ENCODE peak calls at places on chromosomes 5 and 9, in five cellular contexts. One of them, this sample, is unnamed.

GRCh38 chr9:90965911-90966290 is 164.3 kb downstream of the SYK start:
- DNase-seq in lower lobe of right lung: no peak
- DNase-seq in fibroblast of the aortic adventitia: no peak
- DNase-seq in kidney epithelial cell: no peak
- DNase-seq in breast epithelium: no peak
- DNase-seq in this sample: no peak

GRCh38 chr5:66582499-66582898 is 13.7 kb upstream of the MAST4 start:
- DNase-seq in lower lobe of right lung: no peak
- DNase-seq in fibroblast of the aortic adventitia: peak; percentile 28
- DNase-seq in kidney epithelial cell: no peak
- DNase-seq in breast epithelium: no peak
- DNase-seq in this sample: no peak

GRCh38 chr5:151082976-151083651 is 2.3 kb upstream of the TNIP1 start:
- DNase-seq in lower lobe of right lung: peak; percentile 66
- DNase-seq in fibroblast of the aortic adventitia: no peak
- DNase-seq in kidney epithelial cell: peak; percentile 95
- DNase-seq in breast epithelium: no peak
- DNase-seq in this sample: no peak

GRCh38 chr5:150206076-150206779 is 16.4 kb downstream of the SLC6A7 start:
- DNase-seq in lower lobe of right lung: no peak
- DNase-seq in fibroblast of the aortic adventitia: no peak
- DNase-seq in kidney epithelial cell: no peak
- DNase-seq in breast epithelium: no peak
- DNase-seq in this sample: no peak

GRCh38 chr9:93184439-93185221 is 691 bp downstream of the WNK2 start:
- DNase-seq in lower lobe of right lung: no peak
- DNase-seq in fibroblast of the aortic adventitia: no peak
- DNase-seq in kidney epithelial cell: no peak
- DNase-seq in breast epithelium: no peak
- DNase-seq in this sample: no peak

GRCh38 chr5:5932824-5933223 is 445.5 kb downstream of the MED10 start:
- DNase-seq in lower lobe of right lung: no peak
- DNase-seq in fibroblast of the aortic adventitia: no peak
- DNase-seq in kidney epithelial cell: no peak
- DNase-seq in breast epithelium: no peak
- DNase-seq in this sample: no peak

GRCh38 chr5:174759091-174759490 is 34.7 kb downstream of the MSX2 start:
- DNase-seq in lower lobe of right lung: no peak
- DNase-seq in fibroblast of the aortic adventitia: no peak
- DNase-seq in kidney epithelial cell: no peak
- DNase-seq in breast epithelium: no peak
- DNase-seq in this sample: no peak

GRCh38 chr5:431001-431710 is 11.8 kb upstream of the EXOC3 start:
- DNase-seq in lower lobe of right lung: no peak
- DNase-seq in fibroblast of the aortic adventitia: peak; percentile 43
- DNase-seq in kidney epithelial cell: no peak
- DNase-seq in breast epithelium: no peak
- DNase-seq in this sample: no peak

GRCh38 chr5:174698156-174698555 is 26.2 kb upstream of the MSX2 start:
- DNase-seq in lower lobe of right lung: no peak
- DNase-seq in fibroblast of the aortic adventitia: no peak
- DNase-seq in kidney epithelial cell: no peak
- DNase-seq in breast epithelium: no peak
- DNase-seq in this sample: no peak

GRCh38 chr9:37121881-37122280 is 1.5 kb downstream of the ZCCHC7 start:
- DNase-seq in lower lobe of right lung: no peak
- DNase-seq in fibroblast of the aortic adventitia: no peak
- DNase-seq in kidney epithelial cell: no peak
- DNase-seq in breast epithelium: no peak
- DNase-seq in this sample: no peak

GRCh38 chr5:170697031-170697430 is 86.5 kb upstream of the GABRP start:
- DNase-seq in lower lobe of right lung: no peak
- DNase-seq in fibroblast of the aortic adventitia: no peak
- DNase-seq in kidney epithelial cell: no peak
- DNase-seq in breast epithelium: no peak
- DNase-seq in this sample: no peak

GRCh38 chr5:170694911-170695310 is 88.6 kb upstream of the GABRP start:
- DNase-seq in lower lobe of right lung: no peak
- DNase-seq in fibroblast of the aortic adventitia: no peak
- DNase-seq in kidney epithelial cell: no peak
- DNase-seq in breast epithelium: no peak
- DNase-seq in this sample: no peak

GRCh38 chr5:170693701-170694100 is 89.8 kb upstream of the GABRP start:
- DNase-seq in lower lobe of right lung: no peak
- DNase-seq in fibroblast of the aortic adventitia: no peak
- DNase-seq in kidney epithelial cell: no peak
- DNase-seq in breast epithelium: no peak
- DNase-seq in this sample: no peak

DNA sequence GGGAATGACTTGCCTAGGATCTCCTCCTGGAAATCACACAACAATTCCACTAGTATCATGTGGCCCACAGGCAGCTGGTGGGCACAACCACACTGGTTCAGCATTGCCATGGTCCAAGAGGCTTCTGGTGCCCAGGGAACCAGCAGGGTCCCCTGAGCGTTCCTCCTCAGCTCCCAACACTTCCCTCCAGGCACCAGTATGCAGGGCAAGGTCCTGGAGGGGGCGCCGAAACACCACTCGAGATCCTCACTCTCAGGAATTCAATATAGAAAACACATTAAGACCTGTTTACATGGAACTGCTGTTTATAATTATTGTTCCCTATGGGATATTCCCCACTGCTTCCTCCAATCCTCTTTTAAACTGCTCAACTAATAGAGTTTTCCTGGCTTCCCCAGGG is 91.9 kb upstream of the GABRP start:
- DNase-seq in lower lobe of right lung: no peak
- DNase-seq in fibroblast of the aortic adventitia: no peak
- DNase-seq in kidney epithelial cell: no peak
- DNase-seq in breast epithelium: no peak
- DNase-seq in this sample: no peak
- TF ChIP-seq CTCF in lower lobe of right lung: no peak
- TF ChIP-seq CTCF in fibroblast of the aortic adventitia: no peak
- TF ChIP-seq CTCF in kidney epithelial cell: peak; percentile 3
- TF ChIP-seq CTCF in breast epithelium: no peak
- TF ChIP-seq CTCF in this sample: no peak

GRCh38 chr9:133112361-133113026 is 8.5 kb downstream of the RALGDS start:
- DNase-seq in lower lobe of right lung: peak; percentile 90
- DNase-seq in fibroblast of the aortic adventitia: no peak
- DNase-seq in kidney epithelial cell: no peak
- DNase-seq in breast epithelium: no peak
- DNase-seq in this sample: no peak
- TF ChIP-seq CTCF in lower lobe of right lung: no peak
- TF ChIP-seq CTCF in fibroblast of the aortic adventitia: no peak
- TF ChIP-seq CTCF in kidney epithelial cell: no peak
- TF ChIP-seq CTCF in breast epithelium: no peak
- TF ChIP-seq CTCF in this sample: no peak

GRCh38 chr5:115599924-115600323 is 2.4 kb downstream of the TICAM2 start:
- DNase-seq in lower lobe of right lung: no peak
- DNase-seq in fibroblast of the aortic adventitia: peak; percentile 47
- DNase-seq in kidney epithelial cell: no peak
- DNase-seq in breast epithelium: no peak
- DNase-seq in this sample: no peak
- TF ChIP-seq CTCF in lower lobe of right lung: no peak
- TF ChIP-seq CTCF in fibroblast of the aortic adventitia: no peak
- TF ChIP-seq CTCF in kidney epithelial cell: no peak
- TF ChIP-seq CTCF in breast epithelium: no peak
- TF ChIP-seq CTCF in this sample: no peak

DNA sequence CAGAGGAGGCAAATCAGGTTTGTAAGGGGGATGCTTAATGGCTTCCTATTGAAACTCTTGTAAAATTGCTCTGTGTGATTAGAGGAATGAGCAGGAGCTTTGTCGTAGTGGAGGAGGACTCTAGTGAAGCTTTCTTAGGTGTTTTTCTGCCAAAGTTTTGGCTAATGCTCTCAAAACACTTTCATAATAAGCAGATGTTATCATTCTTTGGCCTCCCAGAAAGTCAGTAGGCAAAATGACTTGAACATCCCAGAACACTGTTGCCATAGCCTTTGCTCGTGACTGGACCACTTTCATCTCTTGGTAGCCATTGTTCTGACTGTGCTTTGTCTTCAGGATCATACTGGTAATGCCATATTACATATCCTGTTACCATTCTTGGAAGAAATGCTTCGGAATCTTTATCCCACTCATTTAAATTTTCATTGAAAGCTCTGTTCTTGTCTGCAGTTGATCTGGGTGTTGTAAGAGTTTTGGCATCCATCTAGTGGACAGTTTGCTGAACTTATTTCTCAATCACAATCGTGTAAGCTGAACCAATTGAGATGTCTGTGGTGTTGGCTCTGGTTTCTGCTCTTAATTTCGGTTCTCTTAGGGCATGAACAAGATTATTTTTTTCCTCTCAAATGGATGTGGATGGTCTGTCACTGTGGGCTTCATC is 187.6 kb downstream of the COMMD10 start:
- DNase-seq in lower lobe of right lung: no peak
- DNase-seq in fibroblast of the aortic adventitia: peak; percentile 77
- DNase-seq in kidney epithelial cell: no peak
- DNase-seq in breast epithelium: no peak
- DNase-seq in this sample: no peak
- TF ChIP-seq CTCF in lower lobe of right lung: no peak
- TF ChIP-seq CTCF in fibroblast of the aortic adventitia: peak; percentile 37
- TF ChIP-seq CTCF in kidney epithelial cell: no peak
- TF ChIP-seq CTCF in breast epithelium: no peak
- TF ChIP-seq CTCF in this sample: no peak

GRCh38 chr9:11149065-11149464 is 536.3 kb upstream of the PTPRD start:
- DNase-seq in lower lobe of right lung: no peak
- DNase-seq in fibroblast of the aortic adventitia: no peak
- DNase-seq in kidney epithelial cell: no peak
- DNase-seq in breast epithelium: no peak
- DNase-seq in this sample: no peak
- TF ChIP-seq CTCF in lower lobe of right lung: no peak
- TF ChIP-seq CTCF in fibroblast of the aortic adventitia: no peak
- TF ChIP-seq CTCF in kidney epithelial cell: peak; percentile 14
- TF ChIP-seq CTCF in breast epithelium: no peak
- TF ChIP-seq CTCF in this sample: no peak

DNA sequence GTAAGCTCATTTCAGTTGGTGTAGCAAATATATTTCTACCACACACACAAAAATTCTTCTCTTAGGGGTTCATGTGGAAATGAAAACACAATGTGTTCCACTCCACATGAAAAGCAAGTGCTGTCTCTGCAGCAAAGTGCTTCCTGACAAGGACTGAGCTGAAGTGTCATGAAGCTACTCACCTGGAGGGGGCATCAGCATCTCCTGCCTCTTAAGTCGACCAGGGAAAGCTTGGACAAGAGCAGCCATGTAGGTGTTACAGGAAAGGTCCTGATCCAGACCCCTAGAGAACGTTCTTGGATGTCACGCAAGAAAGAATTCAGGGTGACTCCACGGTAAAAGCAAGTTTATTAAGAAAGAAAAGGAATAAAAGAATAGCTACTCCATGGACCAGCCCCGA is 62.8 kb downstream of the SV2C start:
- DNase-seq in lower lobe of right lung: no peak
- DNase-seq in fibroblast of the aortic adventitia: peak; percentile 1
- DNase-seq in kidney epithelial cell: no peak
- DNase-seq in breast epithelium: no peak
- DNase-seq in this sample: no peak
- TF ChIP-seq CTCF in lower lobe of right lung: no peak
- TF ChIP-seq CTCF in fibroblast of the aortic adventitia: no peak
- TF ChIP-seq CTCF in kidney epithelial cell: peak; percentile 36
- TF ChIP-seq CTCF in breast epithelium: no peak
- TF ChIP-seq CTCF in this sample: peak; percentile 18

DNA sequence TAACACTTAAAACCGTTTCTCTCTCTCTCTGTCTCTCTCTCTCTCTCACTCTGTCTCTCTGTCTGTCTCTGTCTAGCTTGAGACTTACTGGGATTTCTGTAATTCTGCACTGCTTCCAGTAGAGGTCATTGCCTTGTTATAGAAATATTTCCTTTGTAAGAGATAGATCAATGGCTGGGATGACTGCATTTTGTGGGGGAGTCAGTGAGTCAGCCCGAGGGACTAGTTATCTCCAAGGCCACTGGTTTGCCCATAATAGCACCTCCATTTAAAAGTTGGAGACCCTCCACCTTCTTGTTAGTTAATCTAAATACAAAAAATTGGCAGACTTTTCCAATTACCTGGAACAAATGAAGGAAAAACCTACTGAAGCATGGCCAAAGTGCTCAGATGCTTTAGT is 547.2 kb downstream of the LRRC70 start:
- DNase-seq in lower lobe of right lung: no peak
- DNase-seq in fibroblast of the aortic adventitia: peak; percentile 52
- DNase-seq in kidney epithelial cell: no peak
- DNase-seq in breast epithelium: no peak
- DNase-seq in this sample: no peak
- TF ChIP-seq CTCF in lower lobe of right lung: peak; percentile 44
- TF ChIP-seq CTCF in fibroblast of the aortic adventitia: peak; percentile 63
- TF ChIP-seq CTCF in kidney epithelial cell: peak; percentile 65
- TF ChIP-seq CTCF in breast epithelium: peak; percentile 24
- TF ChIP-seq CTCF in this sample: peak; percentile 18

GRCh38 chr5:138969323-138970013 is 94.3 kb upstream of the LRRTM2 start:
- DNase-seq in lower lobe of right lung: no peak
- DNase-seq in fibroblast of the aortic adventitia: no peak
- DNase-seq in kidney epithelial cell: no peak
- DNase-seq in breast epithelium: no peak
- DNase-seq in this sample: no peak

GRCh38 chr5:138974227-138975063 is 99.3 kb upstream of the LRRTM2 start:
- DNase-seq in lower lobe of right lung: no peak
- DNase-seq in fibroblast of the aortic adventitia: peak; percentile 92
- DNase-seq in kidney epithelial cell: no peak
- DNase-seq in breast epithelium: no peak
- DNase-seq in this sample: no peak

GRCh38 chr5:138975098-138975847 is 100.1 kb upstream of the LRRTM2 start:
- DNase-seq in lower lobe of right lung: no peak
- DNase-seq in fibroblast of the aortic adventitia: peak; percentile 73
- DNase-seq in kidney epithelial cell: peak; percentile 38
- DNase-seq in breast epithelium: no peak
- DNase-seq in this sample: no peak

GRCh38 chr5:138972230-138972629 is 97.1 kb upstream of the LRRTM2 start:
- DNase-seq in lower lobe of right lung: no peak
- DNase-seq in fibroblast of the aortic adventitia: peak; percentile 58
- DNase-seq in kidney epithelial cell: no peak
- DNase-seq in breast epithelium: no peak
- DNase-seq in this sample: peak; percentile 63

DNA sequence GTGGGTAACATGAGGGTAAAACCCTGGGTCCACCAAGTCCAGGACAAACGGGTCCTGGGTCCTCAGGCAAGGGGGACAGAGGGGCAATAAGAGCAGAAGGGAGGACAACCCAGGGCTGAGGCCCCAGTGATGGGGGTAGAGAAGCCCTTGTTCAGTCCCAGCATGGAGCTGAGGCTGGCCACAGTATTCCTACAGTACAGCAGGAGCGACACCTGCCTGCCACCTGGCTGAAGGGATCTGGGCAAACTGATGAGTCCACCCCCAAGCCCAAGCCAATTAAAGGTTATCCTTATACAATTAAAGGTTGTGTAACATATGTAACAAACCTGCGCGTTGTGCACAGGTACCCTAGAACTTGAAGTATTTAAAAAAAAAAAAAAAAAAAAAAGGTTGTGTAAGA is 97.7 kb upstream of the LRRTM2 start:
- DNase-seq in lower lobe of right lung: no peak
- DNase-seq in fibroblast of the aortic adventitia: no peak
- DNase-seq in kidney epithelial cell: no peak
- DNase-seq in breast epithelium: no peak
- DNase-seq in this sample: no peak
- TF ChIP-seq CTCF in lower lobe of right lung: no peak
- TF ChIP-seq CTCF in fibroblast of the aortic adventitia: no peak
- TF ChIP-seq CTCF in kidney epithelial cell: no peak
- TF ChIP-seq CTCF in breast epithelium: no peak
- TF ChIP-seq CTCF in this sample: no peak

This sample was measured in HFF-Myc.